ENCODE peak calls at places on chromosomes 2 and 18, in ten cellular contexts. E, A, X, P, Y, L, J, D, T and C are unnamed samples.

GRCh38 chr2:171521361-171522056 is 765 bp upstream of the CYBRD1 start:
- DNase-seq in E (no peak), A (no peak), X (no peak), P (no peak), Y (no peak), L (no peak), J (no peak), D (no peak), T (no peak), C (no peak)

GRCh38 chr18:11991021-11991770 is 9.9 kb downstream of the IMPA2 start:
- DNase-seq in E (no peak), A (no peak), X (no peak), P (peak; percentile 33), Y (no peak), L (no peak), J (no peak), D (no peak), T (no peak), C (no peak)

GRCh38 chr18:62017618-62018017 is 124.8 kb upstream of the RNF152 start:
- DNase-seq in E (no peak), A (no peak), X (no peak), P (no peak), Y (no peak), L (no peak), J (no peak), D (no peak), T (no peak), C (no peak)

GRCh38 chr2:196934672-196935071 is 8.2 kb upstream of the PGAP1 start:
- DNase-seq in E (no peak), A (no peak), X (no peak), P (no peak), Y (no peak), L (no peak), J (no peak), D (no peak), T (no peak), C (no peak)

GRCh38 chr18:76674596-76674995 is 147.8 kb upstream of the ZNF236 start:
- DNase-seq in E (no peak), A (no peak), X (no peak), P (no peak), Y (no peak), L (no peak), J (no peak), D (no peak), T (no peak), C (no peak)

GRCh38 chr2:167388497-167388896 is 500.2 kb downstream of the XIRP2 start:
- DNase-seq in E (no peak), A (no peak), X (no peak), P (no peak), Y (no peak), L (no peak), J (no peak), D (no peak), T (no peak), C (no peak)

GRCh38 chr2:16639431-16639830 is 26.2 kb downstream of the CYRIA start:
- DNase-seq in E (no peak), A (no peak), X (no peak), P (no peak), Y (no peak), L (no peak), J (no peak), D (no peak), T (no peak), C (no peak)

GRCh38 chr2:156320491-156320896 is 12.0 kb downstream of the NR4A2 start:
- DNase-seq in E (no peak), A (no peak), X (no peak), P (peak; percentile 82), Y (no peak), L (no peak), J (no peak), D (no peak), T (peak; percentile 46), C (no peak)

GRCh38 chr18:8994603-8995002 is 107.9 kb upstream of the NDUFV2 start:
- DNase-seq in E (no peak), A (no peak), X (no peak), P (no peak), Y (no peak), L (no peak), J (no peak), D (no peak), T (no peak), C (no peak)